ENCODE peak calls at places on chromosomes 12 and 14, in seven cellular contexts. B is GM12878, M is endothelial cell of umbilical vein, Z is GM23248, C is HCT116, O is hepatocyte, D is GM23338. K is an unnamed sample.

GRCh38 chr12:5964913-5965900 is 20.1 kb upstream of the ANO2 start:
- DNase-seq in B (no peak), M (peak; percentile 37), Z (no peak), C (no peak), O (no peak), D (peak; percentile 61), K (no peak)

GRCh38 chr14:54689928-54690327 is 123.0 kb downstream of the SAMD4A start:
- DNase-seq in B (no peak), M (no peak), Z (no peak), C (no peak), O (no peak), D (no peak), K (no peak)

GRCh38 chr12:24838531-24838950 is 110.4 kb downstream of the BCAT1 start:
- DNase-seq in B (peak; percentile 84), M (no peak), Z (peak; percentile 88), C (no peak), O (peak; percentile 50), D (no peak), K (peak; percentile 35)

GRCh38 chr14:50063876-50064420 is 52.4 kb downstream of the VCPKMT start:
- DNase-seq in B (no peak), M (no peak), Z (no peak), C (no peak), O (no peak), D (no peak), K (no peak)

GRCh38 chr14:53011053-53011462 is 60.2 kb upstream of the FERMT2 start:
- DNase-seq in B (no peak), M (no peak), Z (peak; percentile 96), C (peak; percentile 21), O (peak; percentile 69), D (peak; percentile 79), K (peak; percentile 82)

GRCh38 chr12:93825926-93826599 is 148.9 kb downstream of the CRADD start:
- DNase-seq in B (no peak), M (peak; percentile 39), Z (peak; percentile 32), C (no peak), O (no peak), D (no peak), K (no peak)

GRCh38 chr14:76941544-76942287 is 86.8 kb downstream of the IRF2BPL start:
- DNase-seq in B (no peak), M (no peak), Z (no peak), C (no peak), O (no peak), D (no peak), K (no peak)

GRCh38 chr12:52121848-52122838 is 42.6 kb downstream of the SMIM41 start:
- DNase-seq in B (no peak), M (peak; percentile 33), Z (peak; percentile 77), C (no peak), O (peak; percentile 85), D (peak; percentile 90), K (no peak)

GRCh38 chr12:4526923-4527546 is 11.7 kb upstream of the RAD51AP1 start:
- DNase-seq in B (no peak), M (peak; percentile 20), Z (peak; percentile 49), C (no peak), O (no peak), D (peak; percentile 42), K (no peak)

GRCh38 chr14:43145361-43145760 is 1361.7 kb downstream of the FSCB start:
- DNase-seq in B (no peak), M (no peak), Z (peak; percentile 2), C (no peak), O (no peak), D (no peak), K (no peak)

GRCh38 chr12:122265433-122265832 is 861 bp downstream of the VPS33A start:
- DNase-seq in B (no peak), M (no peak), Z (peak; percentile 12), C (no peak), O (no peak), D (no peak), K (no peak)

DNA sequence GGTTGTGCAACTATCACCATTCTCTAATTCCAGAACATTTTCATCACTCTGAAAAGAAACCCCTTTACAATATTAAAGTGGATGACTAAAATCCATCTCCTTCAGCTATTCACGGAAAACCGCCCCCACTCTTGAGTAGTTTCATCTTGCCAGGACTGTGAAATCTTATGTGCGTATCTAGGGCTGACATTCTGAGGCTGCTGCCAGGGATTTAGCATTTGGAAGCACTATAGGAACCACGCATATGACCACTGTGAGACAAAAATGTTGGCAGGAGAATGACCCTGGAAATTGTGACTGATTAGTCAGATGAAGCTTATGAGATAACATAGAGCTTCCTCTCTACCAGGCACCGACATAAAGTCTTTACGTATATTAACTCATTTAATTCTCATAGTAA is 305.2 kb upstream of the PDE3A start:
- DNase-seq in B (no peak), M (peak; percentile 62), Z (peak; percentile 50), C (no peak), O (no peak), D (no peak), K (no peak)
- H3K4me2 ChIP-seq in B (no peak overlapping the region), M (no peak overlapping the region), Z (no peak overlapping the region), C (no peak overlapping the region), O (no peak overlapping the region), D (no peak overlapping the region), K (no peak overlapping the region)

GRCh38 chr12:57632898-57633825 is at the start of gene B4GALNT1:
- DNase-seq in B (no peak), M (peak; percentile 61), Z (peak; percentile 86), C (peak; percentile 46), O (peak; percentile 80), D (peak; percentile 88), K (peak; percentile 47)

GRCh38 chr12:57631566-57632368 is 1.2 kb downstream of the B4GALNT1 start:
- DNase-seq in B (no peak), M (no peak), Z (no peak), C (no peak), O (peak; percentile 8), D (peak; percentile 47), K (no peak)

GRCh38 chr12:57629897-57630471 is 3.0 kb downstream of the B4GALNT1 start:
- DNase-seq in B (no peak), M (no peak), Z (no peak), C (no peak), O (no peak), D (no peak), K (no peak)

GRCh38 chr12:57630891-57631433 is 2.0 kb downstream of the B4GALNT1 start:
- DNase-seq in B (no peak), M (no peak), Z (no peak), C (no peak), O (no peak), D (no peak), K (no peak)

GRCh38 chr12:57632369-57632897 is 568 bp downstream of the B4GALNT1 start:
- DNase-seq in B (no peak), M (no peak), Z (peak; percentile 61), C (no peak), O (peak; percentile 7), D (peak; percentile 60), K (peak; percentile 29)
- TF ChIP-seq EZH2 in B (no peak), M (peak; percentile 95), Z (no peak), C (no peak), O (peak; percentile 86), D (peak; percentile 86), K (no peak)

GRCh38 chr12:120689397-120690082 is 2.6 kb downstream of the MLEC start:
- DNase-seq in B (no peak), M (no peak), Z (no peak), C (no peak), O (no peak), D (peak; percentile 69), K (no peak)
- H3K4me1 ChIP-seq in B (peaks cover 10% of the 10 kb centered on the region), M (peaks cover 39% of the 10 kb centered on the region), Z (peaks cover 14% of the 10 kb centered on the region), C (peaks cover 26% of the 10 kb centered on the region), O (peaks cover 52% of the 10 kb centered on the region), D (peaks cover 61% of the 10 kb centered on the region), K (peaks cover 24% of the 10 kb centered on the region)

DNA sequence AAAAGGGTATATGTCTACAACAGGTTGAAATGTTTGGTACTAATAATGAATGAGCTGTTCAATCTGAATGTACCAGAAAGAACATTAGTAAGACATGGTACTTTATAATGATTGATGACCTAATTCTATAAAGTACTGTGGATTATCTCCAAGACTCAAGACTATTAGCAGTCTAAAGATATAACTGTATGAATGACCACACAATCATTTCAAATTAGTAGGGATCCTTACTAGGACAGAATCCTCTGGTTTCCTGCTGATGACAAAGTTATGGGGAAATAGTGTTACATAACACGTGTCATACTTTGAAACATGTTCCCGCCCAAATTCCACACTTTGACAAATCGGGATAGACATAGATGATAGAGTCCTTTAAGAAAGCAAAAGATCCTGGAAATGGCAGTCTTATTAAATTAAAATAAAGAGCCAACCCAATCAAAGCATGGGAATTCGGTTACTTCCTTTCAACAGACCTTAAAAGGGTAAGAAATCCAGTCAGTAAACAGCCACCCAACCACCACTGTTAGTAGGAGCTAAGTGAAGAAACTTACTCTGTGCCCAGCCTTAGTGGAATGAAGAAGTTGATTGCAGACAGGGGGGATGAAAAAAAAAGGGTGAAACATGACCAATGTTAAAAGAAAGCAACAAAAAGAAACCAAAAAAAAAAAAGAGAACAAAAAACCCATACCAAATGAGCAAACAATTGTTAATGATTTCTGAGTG is 2.8 kb downstream of the VPS29 start:
- DNase-seq in B (no peak), M (no peak), Z (peak; percentile 69), C (no peak), O (no peak), D (no peak), K (peak; percentile 53)
- H3K4me2 ChIP-seq in B (no peak overlapping the region), M (no peak overlapping the region), Z (peak overlapping the region; percentile 31), C (no peak overlapping the region), O (peak overlapping the region; percentile 93), D (no peak overlapping the region), K (peak overlapping the region; percentile 34)